ENCODE peak calls at places on chromosomes 13 and 19, in five cellular contexts. One of them, this sample, is unnamed.

GRCh38 chr13:106981050-106981449 is 413.1 kb upstream of the ARGLU1 start:
- DNase-seq in uterus: no peak
- DNase-seq in PC-3: no peak
- DNase-seq in astrocyte of the spinal cord: no peak
- DNase-seq in lower leg skin: no peak
- DNase-seq in this sample: no peak

GRCh38 chr19:49749055-49749716 is 13.9 kb downstream of the TSKS start:
- DNase-seq in uterus: no peak
- DNase-seq in PC-3: peak; percentile 22
- DNase-seq in astrocyte of the spinal cord: peak; percentile 19
- DNase-seq in lower leg skin: no peak
- DNase-seq in this sample: no peak

GRCh38 chr13:97191143-97191542 is 31.0 kb upstream of the MBNL2 start:
- DNase-seq in uterus: no peak
- DNase-seq in PC-3: no peak
- DNase-seq in astrocyte of the spinal cord: no peak
- DNase-seq in lower leg skin: no peak
- DNase-seq in this sample: no peak

GRCh38 chr19:45098521-45099464 is 5.8 kb downstream of the PPP1R37 start:
- DNase-seq in uterus: no peak
- DNase-seq in PC-3: no peak
- DNase-seq in astrocyte of the spinal cord: peak; percentile 52
- DNase-seq in lower leg skin: no peak
- DNase-seq in this sample: no peak

GRCh38 chr13:21672811-21673591 is 2.1 kb downstream of the FGF9 start:
- DNase-seq in uterus: no peak
- DNase-seq in PC-3: no peak
- DNase-seq in astrocyte of the spinal cord: no peak
- DNase-seq in lower leg skin: no peak
- DNase-seq in this sample: no peak

GRCh38 chr13:60990032-60990733 is 425.5 kb downstream of the PCDH20 start:
- DNase-seq in uterus: no peak
- DNase-seq in PC-3: peak; percentile 56
- DNase-seq in astrocyte of the spinal cord: no peak
- DNase-seq in lower leg skin: no peak
- DNase-seq in this sample: no peak

GRCh38 chr19:54017266-54017665 is 25.8 kb downstream of the CACNG6 start:
- DNase-seq in uterus: no peak
- DNase-seq in PC-3: peak; percentile 53
- DNase-seq in astrocyte of the spinal cord: no peak
- DNase-seq in lower leg skin: no peak
- DNase-seq in this sample: no peak

GRCh38 chr19:16160943-16161560 is 12.3 kb downstream of the CIB3 start:
- DNase-seq in uterus: no peak
- DNase-seq in PC-3: peak; percentile 98
- DNase-seq in astrocyte of the spinal cord: peak; percentile 85
- DNase-seq in lower leg skin: no peak
- DNase-seq in this sample: no peak

GRCh38 chr19:46863818-46864629 is 3.2 kb downstream of the ARHGAP35 start:
- DNase-seq in uterus: peak; percentile 12
- DNase-seq in PC-3: peak; percentile 73
- DNase-seq in astrocyte of the spinal cord: peak; percentile 59
- DNase-seq in lower leg skin: no peak
- DNase-seq in this sample: no peak

GRCh38 chr19:12065100-12065538 is 588 bp downstream of the ZNF844 start:
- DNase-seq in uterus: no peak
- DNase-seq in PC-3: no peak
- DNase-seq in astrocyte of the spinal cord: peak; percentile 57
- DNase-seq in lower leg skin: peak; percentile 45
- DNase-seq in this sample: no peak

GRCh38 chr13:42786696-42787095 is 5.3 kb downstream of the FAM216B start:
- DNase-seq in uterus: no peak
- DNase-seq in PC-3: no peak
- DNase-seq in astrocyte of the spinal cord: no peak
- DNase-seq in lower leg skin: no peak
- DNase-seq in this sample: no peak

GRCh38 chr13:101917475-101917810 is 465.0 kb downstream of the ITGBL1 start:
- DNase-seq in uterus: no peak
- DNase-seq in PC-3: no peak
- DNase-seq in astrocyte of the spinal cord: no peak
- DNase-seq in lower leg skin: no peak
- DNase-seq in this sample: no peak

GRCh38 chr19:49712397-49712859 is 21.5 kb downstream of the CPT1C start:
- DNase-seq in uterus: peak; percentile 95
- DNase-seq in PC-3: peak; percentile 86
- DNase-seq in astrocyte of the spinal cord: no peak
- DNase-seq in lower leg skin: no peak
- DNase-seq in this sample: no peak

GRCh38 chr13:36353001-36353400 is 6.8 kb upstream of the SPART start:
- DNase-seq in uterus: no peak
- DNase-seq in PC-3: no peak
- DNase-seq in astrocyte of the spinal cord: no peak
- DNase-seq in lower leg skin: no peak
- DNase-seq in this sample: no peak

GRCh38 chr19:17579523-17580244 is 24.2 kb downstream of the COLGALT1 start:
- DNase-seq in uterus: peak; percentile 40
- DNase-seq in PC-3: peak; percentile 58
- DNase-seq in astrocyte of the spinal cord: peak; percentile 39
- DNase-seq in lower leg skin: peak; percentile 70
- DNase-seq in this sample: peak; percentile 67

GRCh38 chr13:113774177-113775107 is 15.4 kb downstream of the TMEM255B start:
- DNase-seq in uterus: no peak
- DNase-seq in PC-3: peak; percentile 81
- DNase-seq in astrocyte of the spinal cord: peak; percentile 22
- DNase-seq in lower leg skin: no peak
- DNase-seq in this sample: no peak

GRCh38 chr19:48745208-48745995 is 1.3 kb downstream of the IZUMO1 start:
- DNase-seq in uterus: peak; percentile 65
- DNase-seq in PC-3: peak; percentile 63
- DNase-seq in astrocyte of the spinal cord: peak; percentile 66
- DNase-seq in lower leg skin: no peak
- DNase-seq in this sample: no peak

GRCh38 chr19:16888629-16889371 is at the start of gene F2RL3:
- DNase-seq in uterus: peak; percentile 74
- DNase-seq in PC-3: no peak
- DNase-seq in astrocyte of the spinal cord: no peak
- DNase-seq in lower leg skin: peak; percentile 38
- DNase-seq in this sample: no peak

GRCh38 chr13:47798194-47798593 is 202.9 kb downstream of the SUCLA2 start:
- DNase-seq in uterus: no peak
- DNase-seq in PC-3: no peak
- DNase-seq in astrocyte of the spinal cord: no peak
- DNase-seq in lower leg skin: no peak
- DNase-seq in this sample: no peak

GRCh38 chr13:75876371-75877050 is 240.4 kb downstream of the LMO7 start:
- DNase-seq in uterus: peak; percentile 49
- DNase-seq in PC-3: peak; percentile 72
- DNase-seq in astrocyte of the spinal cord: peak; percentile 68
- DNase-seq in lower leg skin: peak; percentile 56
- DNase-seq in this sample: no peak

GRCh38 chr19:31629936-31630335 is 280.7 kb upstream of the TSHZ3 start:
- DNase-seq in uterus: no peak
- DNase-seq in PC-3: no peak
- DNase-seq in astrocyte of the spinal cord: no peak
- DNase-seq in lower leg skin: no peak
- DNase-seq in this sample: no peak

GRCh38 chr19:31627824-31628223 is 278.6 kb upstream of the TSHZ3 start:
- DNase-seq in uterus: no peak
- DNase-seq in PC-3: no peak
- DNase-seq in astrocyte of the spinal cord: no peak
- DNase-seq in lower leg skin: no peak
- DNase-seq in this sample: no peak

DNA sequence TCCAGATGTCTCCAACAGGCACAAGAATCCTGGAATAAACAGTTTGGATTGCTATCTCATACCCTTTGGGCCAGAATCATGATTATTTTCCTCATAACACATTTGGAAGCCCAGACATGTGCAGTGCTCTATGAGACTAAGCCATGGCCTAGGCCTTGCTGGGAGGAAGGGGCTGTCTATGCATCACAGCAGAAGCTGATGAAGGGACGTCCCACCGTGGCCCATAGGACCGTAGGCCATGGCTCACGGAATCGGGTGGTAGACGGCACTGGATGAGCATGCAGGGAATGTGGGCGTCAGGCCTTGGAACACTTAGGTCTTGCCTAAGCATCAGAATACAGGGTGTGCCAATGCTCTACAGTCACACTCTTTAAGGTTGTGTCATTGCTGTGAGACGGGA is 283.8 kb upstream of the TSHZ3 start:
- DNase-seq in uterus: no peak
- DNase-seq in PC-3: no peak
- DNase-seq in astrocyte of the spinal cord: no peak
- DNase-seq in lower leg skin: no peak
- DNase-seq in this sample: no peak
- TF ChIP-seq CTCF in uterus: no peak
- TF ChIP-seq CTCF in PC-3: no peak
- TF ChIP-seq CTCF in astrocyte of the spinal cord: no peak
- TF ChIP-seq CTCF in lower leg skin: no peak
- TF ChIP-seq CTCF in this sample: no peak

GRCh38 chr13:72804301-72804700 is 22.4 kb downstream of the PIBF1 start:
- DNase-seq in uterus: no peak
- DNase-seq in PC-3: no peak
- DNase-seq in astrocyte of the spinal cord: no peak
- DNase-seq in lower leg skin: no peak
- DNase-seq in this sample: no peak

GRCh38 chr13:72805663-72806341 is 23.9 kb downstream of the PIBF1 start:
- DNase-seq in uterus: no peak
- DNase-seq in PC-3: no peak
- DNase-seq in astrocyte of the spinal cord: no peak
- DNase-seq in lower leg skin: no peak
- DNase-seq in this sample: no peak

GRCh38 chr13:72808917-72809500 is 27.1 kb downstream of the PIBF1 start:
- DNase-seq in uterus: no peak
- DNase-seq in PC-3: peak; percentile 41
- DNase-seq in astrocyte of the spinal cord: peak; percentile 26
- DNase-seq in lower leg skin: no peak
- DNase-seq in this sample: no peak
- TF ChIP-seq CTCF in uterus: peak; percentile 52
- TF ChIP-seq CTCF in PC-3: peak; percentile 59
- TF ChIP-seq CTCF in astrocyte of the spinal cord: peak; percentile 42
- TF ChIP-seq CTCF in lower leg skin: no peak
- TF ChIP-seq CTCF in this sample: peak; percentile 87

GRCh38 chr19:1360818-1361461 is 22.8 kb upstream of the NDUFS7 start:
- DNase-seq in uterus: peak; percentile 78
- DNase-seq in PC-3: no peak
- DNase-seq in astrocyte of the spinal cord: peak; percentile 79
- DNase-seq in lower leg skin: peak; percentile 47
- DNase-seq in this sample: no peak
- TF ChIP-seq CTCF in uterus: no peak
- TF ChIP-seq CTCF in PC-3: no peak
- TF ChIP-seq CTCF in astrocyte of the spinal cord: no peak
- TF ChIP-seq CTCF in lower leg skin: no peak
- TF ChIP-seq CTCF in this sample: no peak

GRCh38 chr13:41345921-41346589 is 35.0 kb downstream of the NAA16 start:
- DNase-seq in uterus: no peak
- DNase-seq in PC-3: no peak
- DNase-seq in astrocyte of the spinal cord: no peak
- DNase-seq in lower leg skin: no peak
- DNase-seq in this sample: no peak
- TF ChIP-seq CTCF in uterus: no peak
- TF ChIP-seq CTCF in PC-3: no peak
- TF ChIP-seq CTCF in astrocyte of the spinal cord: no peak
- TF ChIP-seq CTCF in lower leg skin: no peak
- TF ChIP-seq CTCF in this sample: no peak

DNA sequence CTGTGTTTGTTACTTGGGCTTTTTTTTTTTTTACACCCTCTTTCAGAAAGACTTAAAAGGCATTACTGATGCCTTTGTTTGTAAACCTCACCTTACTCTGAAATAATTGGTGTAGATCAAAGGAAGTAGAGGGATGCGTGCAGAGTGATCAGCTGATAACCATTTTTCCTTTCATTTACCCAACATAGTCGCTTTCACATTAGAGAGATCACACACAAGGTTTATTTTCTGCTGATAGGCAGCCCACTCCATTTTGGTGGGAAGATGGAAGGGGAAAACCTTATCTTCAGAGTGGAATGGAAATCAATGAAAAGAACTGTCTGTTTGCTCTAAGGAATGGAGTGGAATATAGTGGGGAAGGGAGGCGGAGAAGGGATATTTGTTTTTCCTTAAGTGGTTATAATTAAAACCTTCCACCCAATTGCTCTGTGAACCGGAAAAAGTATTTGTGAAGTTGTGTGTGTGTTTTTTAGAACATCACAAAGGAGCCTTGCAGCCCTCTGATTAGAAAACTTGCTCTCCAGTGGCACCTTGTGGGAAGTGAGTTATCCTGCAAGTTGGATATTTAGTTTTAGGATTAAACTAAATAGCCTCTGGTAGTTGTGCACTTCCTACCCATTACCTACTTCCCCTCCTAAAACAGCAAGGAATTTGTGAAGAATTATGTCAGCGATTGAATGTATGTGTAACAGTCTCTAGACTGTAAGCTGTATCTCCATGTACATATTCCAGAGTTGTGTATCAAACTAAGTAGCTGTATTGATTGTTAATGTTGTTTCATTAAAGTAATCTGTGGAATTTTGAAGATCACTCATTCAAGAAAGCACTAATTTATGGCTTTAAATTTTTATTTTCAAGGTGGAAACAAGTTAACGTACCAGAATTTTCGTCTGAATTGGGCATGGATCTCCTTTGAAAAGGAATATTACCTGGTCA is 76.8 kb downstream of the FREM2 start:
- DNase-seq in uterus: no peak
- DNase-seq in PC-3: peak; percentile 44
- DNase-seq in astrocyte of the spinal cord: peak; percentile 43
- DNase-seq in lower leg skin: no peak
- DNase-seq in this sample: no peak
- TF ChIP-seq CTCF in uterus: peak; percentile 21
- TF ChIP-seq CTCF in PC-3: peak; percentile 62
- TF ChIP-seq CTCF in astrocyte of the spinal cord: peak; percentile 76
- TF ChIP-seq CTCF in lower leg skin: no peak
- TF ChIP-seq CTCF in this sample: no peak

GRCh38 chr19:40270362-40271089 is 14.6 kb downstream of the AKT2 start:
- DNase-seq in uterus: no peak
- DNase-seq in PC-3: no peak
- DNase-seq in astrocyte of the spinal cord: no peak
- DNase-seq in lower leg skin: no peak
- DNase-seq in this sample: no peak
- TF ChIP-seq CTCF in uterus: no peak
- TF ChIP-seq CTCF in PC-3: no peak
- TF ChIP-seq CTCF in astrocyte of the spinal cord: no peak
- TF ChIP-seq CTCF in lower leg skin: no peak
- TF ChIP-seq CTCF in this sample: no peak

This sample was measured in CD14-positive monocyte.